ENCODE peak calls at places on chromosomes 16 and 17, in four cellular contexts. N is HepG2, P is K562, B is H1. T is an unnamed sample.

GRCh38 chr16:739560-740458 is 988 bp downstream of the CIAO3 start:
- DNase-seq in N (peak), P (no peak), B (no peak), T (no peak)

GRCh38 chr17:77286641-77287431 is 146.1 kb downstream of the SEC14L1 start:
- DNase-seq in N (peak), P (no peak), B (no peak), T (no peak)

GRCh38 chr16:9090101-9090959 is 1.1 kb upstream of the HAPSTR1 start:
- DNase-seq in N (no peak), P (peak), B (peak), T (no peak)

GRCh38 chr17:45994987-45995386 is 4.1 kb upstream of the STH start:
- DNase-seq in N (no peak), P (no peak), B (no peak), T (no peak)

GRCh38 chr17:78324391-78325075 is 35.3 kb downstream of the SOCS3 start:
- DNase-seq in N (no peak), P (no peak), B (peak), T (no peak)

GRCh38 chr17:64777413-64778101 is 115.5 kb upstream of the SMURF2 start:
- DNase-seq in N (no peak), P (no peak), B (no peak), T (no peak)

GRCh38 chr16:53501216-53501859 is 1.7 kb downstream of the AKTIP start:
- DNase-seq in N (no peak), P (no peak), B (no peak), T (no peak)

GRCh38 chr16:56682703-56683397 is 580 bp downstream of the MT1X start:
- DNase-seq in N (no peak), P (no peak), B (no peak), T (no peak)

GRCh38 chr16:34803683-34804416 is 1344.4 kb downstream of the TP53TG3F start:
- DNase-seq in N (no peak), P (no peak), B (no peak), T (no peak)

GRCh38 chr16:16871196-16871595 is 492.3 kb downstream of the NPIPA7 start:
- DNase-seq in N (no peak), P (no peak), B (peak), T (no peak)

GRCh38 chr16:67104061-67104460 is 5.7 kb upstream of the PHAF1 start:
- DNase-seq in N (peak), P (no peak), B (peak), T (no peak)

GRCh38 chr17:33447090-33447489 is 154.0 kb upstream of the ASIC2 start:
- DNase-seq in N (no peak), P (no peak), B (no peak), T (no peak)

GRCh38 chr16:73459586-73459985 is 411.7 kb upstream of the ZFHX3 start:
- DNase-seq in N (no peak), P (no peak), B (no peak), T (no peak)

GRCh38 chr16:20393801-20394637 is 10.5 kb downstream of the PDILT start:
- DNase-seq in N (no peak), P (no peak), B (no peak), T (no peak)

GRCh38 chr16:69443809-69444611 is 19.6 kb downstream of the CYB5B start:
- DNase-seq in N (no peak), P (no peak), B (no peak), T (no peak)

GRCh38 chr16:69453936-69454335 is 29.5 kb downstream of the CYB5B start:
- DNase-seq in N (no peak), P (no peak), B (no peak), T (no peak)

GRCh38 chr16:69451166-69451565 is 26.7 kb downstream of the CYB5B start:
- DNase-seq in N (no peak), P (no peak), B (no peak), T (no peak)

GRCh38 chr16:69444873-69445517 is 20.6 kb downstream of the CYB5B start:
- DNase-seq in N (no peak), P (no peak), B (no peak), T (no peak)

GRCh38 chr16:69448470-69449193 is 24.2 kb downstream of the CYB5B start:
- DNase-seq in N (no peak), P (no peak), B (no peak), T (no peak)
- TF ChIP-seq HDAC6 in N (no peak), P (no peak), B (no peak), T (no peak)

GRCh38 chr17:74963656-74964055 is 8.9 kb downstream of the HID1 start:
- DNase-seq in N (no peak), P (no peak), B (no peak), T (no peak)
- TF ChIP-seq HDAC6 in N (no peak), P (no peak), B (no peak), T (no peak)

GRCh38 chr17:556431-556995 is 158.1 kb downstream of the VPS53 start:
- DNase-seq in N (no peak), P (no peak), B (no peak), T (no peak)
- TF ChIP-seq HDAC6 in N (no peak), P (no peak), B (no peak), T (no peak)

GRCh38 chr17:17567631-17568030 is 23.9 kb downstream of the PEMT start:
- DNase-seq in N (no peak), P (no peak), B (no peak), T (no peak)
- TF ChIP-seq HDAC6 in N (no peak), P (no peak), B (no peak), T (no peak)

T was measured in GM12878.